ENCODE peak calls at places on chromosomes 13 and 19, in four cellular contexts. Y is K562, X is A549, Z is GM12878. W is an unnamed sample.

GRCh38 chr13:64248371-64249065 is 2832.9 kb upstream of the PCDH20 start:
- DNase-seq in Z (no peak), Y (no peak), X (no peak), W (peak; percentile 33)

GRCh38 chr19:10699650-10700335 is 1.4 kb upstream of the QTRT1 start:
- DNase-seq in X (peak; percentile 63), Z (peak; percentile 35), Y (peak; percentile 82), W (peak; percentile 54)

GRCh38 chr19:29812080-29812880 is 489 bp downstream of the CCNE1 start:
- DNase-seq in X (no peak), Y (no peak), Z (no peak), W (no peak)

GRCh38 chr13:71021810-71022422 is 845.1 kb downstream of the DACH1 start:
- DNase-seq in Y (no peak), Z (no peak), X (no peak), W (no peak)

GRCh38 chr13:77810430-77810829 is 108.2 kb downstream of the EDNRB start:
- DNase-seq in Y (no peak), X (peak; percentile 25), Z (no peak), W (peak; percentile 34)

GRCh38 chr13:79709526-79709925 is 228.6 kb downstream of the NDFIP2 start:
- DNase-seq in X (no peak), Z (no peak), Y (no peak), W (peak; percentile 13)

GRCh38 chr19:20503536-20503935 is 62.0 kb downstream of the ZNF737 start:
- DNase-seq in X (no peak), Y (no peak), Z (no peak), W (peak; percentile 35)

GRCh38 chr19:42606660-42607351 is 12.1 kb upstream of the CEACAM8 start:
- DNase-seq in Z (no peak), X (peak; percentile 80), Y (peak; percentile 69), W (peak; percentile 27)

GRCh38 chr19:50712833-50713232 is 6.8 kb downstream of the SHANK1 start:
- DNase-seq in X (no peak), Y (no peak), Z (no peak), W (no peak)

GRCh38 chr13:112664501-112665203 is 25.2 kb upstream of the ATP11A start:
- DNase-seq in X (no peak), Z (no peak), Y (no peak), W (peak; percentile 47)

GRCh38 chr19:18496167-18496979 is 25.5 kb downstream of the ELL start:
- DNase-seq in Y (peak; percentile 64), Z (no peak), X (peak; percentile 28), W (peak; percentile 80)

GRCh38 chr19:10828981-10829821 is 6.8 kb downstream of the TMED1 start:
- DNase-seq in X (no peak), Z (no peak), Y (no peak), W (no peak)

GRCh38 chr13:74132152-74132767 is 1.9 kb downstream of the KLF12 start:
- DNase-seq in Z (no peak), X (no peak), Y (no peak), W (peak; percentile 39)

GRCh38 chr13:98480915-98481510 is 95.9 kb downstream of the STK24 start:
- DNase-seq in Y (peak; percentile 72), X (no peak), Z (no peak), W (peak; percentile 69)

GRCh38 chr19:18895828-18896341 is at the start of gene CERS1:
- DNase-seq in Z (no peak), Y (peak; percentile 37), X (no peak), W (no peak)

GRCh38 chr13:113663934-113664333 is 3.1 kb upstream of the GRK1 start:
- DNase-seq in X (no peak), Z (no peak), Y (no peak), W (no peak)

GRCh38 chr13:44236370-44236769 is 137.3 kb upstream of the SERP2 start:
- DNase-seq in Y (no peak), X (no peak), Z (no peak), W (peak; percentile 58)

GRCh38 chr13:26895081-26895807 is 134.7 kb upstream of the GPR12 start:
- DNase-seq in Y (no peak), X (no peak), Z (no peak), W (no peak)

GRCh38 chr13:72864142-72865035 is 82.5 kb downstream of the PIBF1 start:
- DNase-seq in Z (peak; percentile 21), Y (no peak), X (no peak), W (peak; percentile 69)

GRCh38 chr13:39913928-39914327 is 258.5 kb downstream of the COG6 start:
- DNase-seq in Y (no peak), Z (no peak), X (no peak), W (no peak)

GRCh38 chr13:89748716-89749115 is 1598.8 kb upstream of the MIR17HG start:
- DNase-seq in Y (no peak), X (no peak), Z (no peak), W (no peak)

GRCh38 chr19:8212212-8212611 is 3.0 kb downstream of the CERS4 start:
- DNase-seq in X (no peak), Z (no peak), Y (no peak), W (no peak)

GRCh38 chr13:48563611-48564010 is 30.7 kb upstream of the RCBTB2 start:
- DNase-seq in Y (no peak), Z (no peak), X (no peak), W (no peak)

GRCh38 chr13:40504641-40505040 is 161.8 kb downstream of the FOXO1 start:
- DNase-seq in X (no peak), Y (no peak), Z (no peak), W (no peak)

GRCh38 chr19:51690359-51691121 is 2.6 kb upstream of the SPACA6 start:
- DNase-seq in X (peak; percentile 92), Z (no peak), Y (peak; percentile 94), W (peak; percentile 68)

GRCh38 chr19:18589380-18590272 is 1.0 kb downstream of the REX1BD start:
- DNase-seq in X (peak; percentile 82), Y (peak; percentile 83), Z (no peak), W (peak; percentile 55)

GRCh38 chr19:6091771-6092291 is 18.5 kb downstream of the RFX2 start:
- DNase-seq in X (no peak), Z (no peak), Y (no peak), W (peak; percentile 69)

GRCh38 chr13:113448885-113449692 is 4.2 kb downstream of the ADPRHL1 start:
- DNase-seq in Y (peak; percentile 93), Z (peak; percentile 4), X (peak; percentile 96), W (no peak)

GRCh38 chr13:33934343-33934742 is 116.4 kb downstream of the RFC3 start:
- DNase-seq in Y (no peak), X (no peak), Z (no peak), W (no peak)

GRCh38 chr13:35252536-35253205 is 223.8 kb downstream of the MAB21L1 start:
- DNase-seq in Z (peak; percentile 21), Y (no peak), X (no peak), W (no peak)

GRCh38 chr13:50038266-50038665 is 23.0 kb downstream of the KCNRG start:
- DNase-seq in X (no peak), Z (no peak), Y (no peak), W (no peak)

GRCh38 chr13:39273953-39274352 is 235.7 kb downstream of the NHLRC3 start:
- DNase-seq in X (peak; percentile 5), Y (peak; percentile 6), Z (no peak), W (no peak)

GRCh38 chr19:4368128-4368820 is 24.9 kb downstream of the MPND start:
- DNase-seq in X (no peak), Y (no peak), Z (no peak), W (peak; percentile 36)

GRCh38 chr19:4370418-4371041 is 27.2 kb downstream of the MPND start:
- DNase-seq in Y (no peak), X (no peak), Z (no peak), W (no peak)

GRCh38 chr19:4371209-4371897 is 28.0 kb downstream of the MPND start:
- DNase-seq in X (no peak), Z (no peak), Y (no peak), W (no peak)

GRCh38 chr19:4369109-4369887 is 25.9 kb downstream of the MPND start:
- DNase-seq in Z (peak; percentile 90), X (no peak), Y (peak; percentile 63), W (no peak)

DNA sequence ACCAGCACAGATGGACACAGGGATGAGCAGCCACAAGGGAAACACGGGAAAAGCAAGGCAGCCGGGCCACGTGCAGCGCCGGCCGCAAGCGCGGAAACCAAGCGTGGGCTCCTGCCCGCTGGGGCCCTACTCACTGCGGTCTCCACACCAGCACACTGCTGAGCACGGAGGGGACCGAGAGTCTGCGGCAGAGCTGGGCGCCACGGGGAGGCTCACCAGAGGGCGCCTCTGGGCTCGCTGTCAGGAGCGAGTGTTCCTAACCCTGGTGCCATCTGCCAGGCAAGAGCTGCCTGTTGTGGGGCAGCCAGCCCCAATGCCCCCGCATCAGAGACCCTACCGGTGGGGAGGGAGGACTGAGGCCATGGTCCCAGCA is 26.5 kb downstream of the MPND start:
- DNase-seq in X (no peak), Z (no peak), Y (peak; percentile 34), W (peak; percentile 26)
- TF ChIP-seq ELK1 in X (no peak), Z (no peak), Y (no peak), W (no peak)

GRCh38 chr13:23433171-23434153 is at the start of gene SACS:
- DNase-seq in Z (no peak), Y (no peak), X (peak; percentile 26), W (peak; percentile 52)

GRCh38 chr13:23428183-23428528 is 5.3 kb downstream of the SACS start:
- DNase-seq in Y (peak; percentile 22), Z (no peak), X (no peak), W (peak; percentile 65)

GRCh38 chr13:23432589-23432988 is 913 bp downstream of the SACS start:
- DNase-seq in X (no peak), Y (no peak), Z (no peak), W (peak; percentile 5)

GRCh38 chr13:23430664-23431063 is 2.8 kb downstream of the SACS start:
- DNase-seq in X (no peak), Z (no peak), Y (no peak), W (no peak)

GRCh38 chr13:23427342-23428182 is 5.9 kb downstream of the SACS start:
- DNase-seq in Z (no peak), Y (no peak), X (peak; percentile 79), W (peak; percentile 97)
- TF ChIP-seq ELK1 in Z (no peak), Y (no peak), X (no peak), W (no peak)

GRCh38 chr13:95100525-95101121 is 200.6 kb downstream of the ABCC4 start:
- DNase-seq in X (peak; percentile 98), Y (no peak), Z (peak; percentile 21), W (peak; percentile 77)
- TF ChIP-seq ELK1 in X (no peak), Y (no peak), Z (no peak), W (no peak)

GRCh38 chr19:2166741-2167738 is 3.3 kb downstream of the DOT1L start:
- DNase-seq in Z (no peak), X (peak; percentile 59), Y (no peak), W (peak; percentile 67)
- TF ChIP-seq ELK1 in Z (peak; percentile 10), X (no peak), Y (no peak), W (no peak)

GRCh38 chr19:33465371-33465770 is 56.2 kb downstream of the PEPD start:
- DNase-seq in Z (no peak), Y (no peak), X (no peak), W (no peak)
- TF ChIP-seq ELK1 in Z (no peak), Y (no peak), X (no peak), W (no peak)

GRCh38 chr13:100423375-100423774 is 165.2 kb downstream of the GGACT start:
- DNase-seq in Y (no peak), X (no peak), Z (no peak), W (peak; percentile 56)
- TF ChIP-seq ELK1 in Y (no peak), X (no peak), Z (no peak), W (no peak)